ENCODE peak calls at places on chromosomes 5 and 9, in ten cellular contexts. One of them, this sample, is unnamed.
A peak's percentile ranks its signal among the peaks of the same experiment; 100 is the strongest.

GRCh38 chr5:147442134-147442726 is 67.6 kb downstream of the DPYSL3 start:
- DNase-seq in IMR-90: no peak
- DNase-seq in ovary: no peak
- DNase-seq in tibial nerve: no peak
- DNase-seq in HCT116: no peak
- DNase-seq in gastrocnemius medialis: no peak
- DNase-seq in H1: no peak
- DNase-seq in transverse colon: no peak
- DNase-seq in K562: no peak
- DNase-seq in suprapubic skin: no peak
- DNase-seq in this sample: no peak

GRCh38 chr9:134214766-134215394 is 50.5 kb upstream of the RNU6ATAC start:
- DNase-seq in IMR-90: no peak
- DNase-seq in ovary: peak; percentile 34
- DNase-seq in tibial nerve: no peak
- DNase-seq in HCT116: no peak
- DNase-seq in gastrocnemius medialis: peak; percentile 1
- DNase-seq in H1: no peak
- DNase-seq in transverse colon: no peak
- DNase-seq in K562: no peak
- DNase-seq in suprapubic skin: peak; percentile 57
- DNase-seq in this sample: no peak

GRCh38 chr5:15495026-15495425 is 5.0 kb upstream of the FBXL7 start:
- DNase-seq in IMR-90: no peak
- DNase-seq in ovary: no peak
- DNase-seq in tibial nerve: no peak
- DNase-seq in HCT116: no peak
- DNase-seq in gastrocnemius medialis: no peak
- DNase-seq in H1: no peak
- DNase-seq in transverse colon: no peak
- DNase-seq in K562: no peak
- DNase-seq in suprapubic skin: no peak
- DNase-seq in this sample: no peak

GRCh38 chr5:67619235-67619634 is 422.6 kb upstream of the CD180 start:
- DNase-seq in IMR-90: no peak
- DNase-seq in ovary: no peak
- DNase-seq in tibial nerve: no peak
- DNase-seq in HCT116: no peak
- DNase-seq in gastrocnemius medialis: no peak
- DNase-seq in H1: no peak
- DNase-seq in transverse colon: no peak
- DNase-seq in K562: no peak
- DNase-seq in suprapubic skin: no peak
- DNase-seq in this sample: no peak

GRCh38 chr9:94289691-94290090 is 30.6 kb downstream of the ZNF169 start:
- DNase-seq in IMR-90: peak; percentile 53
- DNase-seq in ovary: no peak
- DNase-seq in tibial nerve: no peak
- DNase-seq in HCT116: no peak
- DNase-seq in gastrocnemius medialis: no peak
- DNase-seq in H1: no peak
- DNase-seq in transverse colon: no peak
- DNase-seq in K562: no peak
- DNase-seq in suprapubic skin: no peak
- DNase-seq in this sample: no peak

GRCh38 chr9:97419315-97419867 is 7.5 kb downstream of the TDRD7 start:
- DNase-seq in IMR-90: peak; percentile 71
- DNase-seq in ovary: no peak
- DNase-seq in tibial nerve: no peak
- DNase-seq in HCT116: no peak
- DNase-seq in gastrocnemius medialis: no peak
- DNase-seq in H1: no peak
- DNase-seq in transverse colon: no peak
- DNase-seq in K562: no peak
- DNase-seq in suprapubic skin: no peak
- DNase-seq in this sample: no peak

GRCh38 chr5:135239461-135240282 is 159.4 kb downstream of the MACROH2A1 start:
- DNase-seq in IMR-90: peak; percentile 85
- DNase-seq in ovary: peak; percentile 11
- DNase-seq in tibial nerve: no peak
- DNase-seq in HCT116: no peak
- DNase-seq in gastrocnemius medialis: no peak
- DNase-seq in H1: no peak
- DNase-seq in transverse colon: no peak
- DNase-seq in K562: no peak
- DNase-seq in suprapubic skin: peak; percentile 46
- DNase-seq in this sample: no peak

GRCh38 chr5:60779431-60779830 is 64.6 kb downstream of the ELOVL7 start:
- DNase-seq in IMR-90: no peak
- DNase-seq in ovary: no peak
- DNase-seq in tibial nerve: no peak
- DNase-seq in HCT116: peak; percentile 6
- DNase-seq in gastrocnemius medialis: no peak
- DNase-seq in H1: peak; percentile 59
- DNase-seq in transverse colon: no peak
- DNase-seq in K562: no peak
- DNase-seq in suprapubic skin: no peak
- DNase-seq in this sample: no peak

GRCh38 chr5:151678713-151679112 is 8.0 kb downstream of the SPARC start:
- DNase-seq in IMR-90: peak; percentile 4
- DNase-seq in ovary: no peak
- DNase-seq in tibial nerve: no peak
- DNase-seq in HCT116: no peak
- DNase-seq in gastrocnemius medialis: no peak
- DNase-seq in H1: no peak
- DNase-seq in transverse colon: no peak
- DNase-seq in K562: no peak
- DNase-seq in suprapubic skin: no peak
- DNase-seq in this sample: no peak

GRCh38 chr5:151679421-151680155 is 7.1 kb downstream of the SPARC start:
- DNase-seq in IMR-90: no peak
- DNase-seq in ovary: no peak
- DNase-seq in tibial nerve: no peak
- DNase-seq in HCT116: no peak
- DNase-seq in gastrocnemius medialis: no peak
- DNase-seq in H1: no peak
- DNase-seq in transverse colon: no peak
- DNase-seq in K562: no peak
- DNase-seq in suprapubic skin: no peak
- DNase-seq in this sample: no peak

GRCh38 chr5:151682240-151682639 is 4.5 kb downstream of the SPARC start:
- DNase-seq in IMR-90: no peak
- DNase-seq in ovary: no peak
- DNase-seq in tibial nerve: no peak
- DNase-seq in HCT116: no peak
- DNase-seq in gastrocnemius medialis: no peak
- DNase-seq in H1: no peak
- DNase-seq in transverse colon: no peak
- DNase-seq in K562: no peak
- DNase-seq in suprapubic skin: no peak
- DNase-seq in this sample: no peak

GRCh38 chr5:151682751-151683331 is 3.9 kb downstream of the SPARC start:
- DNase-seq in IMR-90: peak; percentile 43
- DNase-seq in ovary: peak; percentile 60
- DNase-seq in tibial nerve: no peak
- DNase-seq in HCT116: no peak
- DNase-seq in gastrocnemius medialis: no peak
- DNase-seq in H1: no peak
- DNase-seq in transverse colon: no peak
- DNase-seq in K562: no peak
- DNase-seq in suprapubic skin: no peak
- DNase-seq in this sample: no peak

DNA sequence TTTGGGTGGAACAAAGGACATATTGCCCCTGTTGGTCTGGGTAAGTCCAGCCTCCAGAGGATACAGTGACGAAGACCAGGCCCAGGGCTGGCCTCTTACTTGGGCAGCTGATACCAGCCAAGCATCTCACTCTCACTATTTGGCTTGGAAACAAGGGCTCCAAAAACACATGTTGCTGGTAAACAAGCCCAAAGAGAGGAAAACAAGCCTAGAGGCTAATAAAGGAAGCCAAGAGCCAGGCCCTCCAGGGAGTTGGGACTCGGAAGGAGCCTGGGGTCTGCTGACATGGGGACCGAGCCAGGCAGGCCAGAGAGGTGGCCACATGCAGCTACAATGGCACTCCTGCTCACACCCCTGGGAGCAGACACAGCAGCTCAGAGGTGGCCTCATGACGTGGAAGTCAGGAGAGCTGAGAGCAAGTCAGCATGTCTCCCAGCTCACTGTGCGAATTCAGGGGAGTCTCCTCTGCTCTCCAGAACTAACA is 5.7 kb downstream of the SPARC start:
- DNase-seq in IMR-90: peak; percentile 5
- DNase-seq in ovary: no peak
- DNase-seq in tibial nerve: no peak
- DNase-seq in HCT116: no peak
- DNase-seq in gastrocnemius medialis: no peak
- DNase-seq in H1: no peak
- DNase-seq in transverse colon: no peak
- DNase-seq in K562: no peak
- DNase-seq in suprapubic skin: no peak
- DNase-seq in this sample: no peak
- H3K4me1 ChIP-seq in IMR-90: peaks cover 53% of the 10 kb centered on the region
- H3K4me1 ChIP-seq in ovary: peaks cover 55% of the 10 kb centered on the region
- H3K4me1 ChIP-seq in tibial nerve: peaks cover 72% of the 10 kb centered on the region
- H3K4me1 ChIP-seq in HCT116: peaks cover 6% of the 10 kb centered on the region
- H3K4me1 ChIP-seq in gastrocnemius medialis: peaks cover 54% of the 10 kb centered on the region
- H3K4me1 ChIP-seq in H1: peaks cover 20% of the 10 kb centered on the region
- H3K4me1 ChIP-seq in transverse colon: peaks cover 9% of the 10 kb centered on the region
- H3K4me1 ChIP-seq in K562: no peaks in the 10 kb centered on the region
- H3K4me1 ChIP-seq in suprapubic skin: peaks cover 78% of the 10 kb centered on the region
- H3K4me1 ChIP-seq in this sample: peaks cover 1% of the 10 kb centered on the region

GRCh38 chr9:36471359-36471758 is 71.3 kb upstream of the RNF38 start:
- DNase-seq in IMR-90: no peak
- DNase-seq in ovary: no peak
- DNase-seq in tibial nerve: no peak
- DNase-seq in HCT116: no peak
- DNase-seq in gastrocnemius medialis: no peak
- DNase-seq in H1: no peak
- DNase-seq in transverse colon: no peak
- DNase-seq in K562: no peak
- DNase-seq in suprapubic skin: no peak
- DNase-seq in this sample: no peak

GRCh38 chr9:36470891-36471290 is 70.8 kb upstream of the RNF38 start:
- DNase-seq in IMR-90: peak; percentile 71
- DNase-seq in ovary: peak; percentile 41
- DNase-seq in tibial nerve: peak; percentile 50
- DNase-seq in HCT116: no peak
- DNase-seq in gastrocnemius medialis: peak; percentile 11
- DNase-seq in H1: no peak
- DNase-seq in transverse colon: peak; percentile 70
- DNase-seq in K562: peak; percentile 5
- DNase-seq in suprapubic skin: no peak
- DNase-seq in this sample: peak; percentile 37
- H3K4me3 ChIP-seq in IMR-90: peak overlapping the region; percentile 35
- H3K4me3 ChIP-seq in ovary: peak overlapping the region; percentile 29
- H3K4me3 ChIP-seq in tibial nerve: peak overlapping the region; percentile 29
- H3K4me3 ChIP-seq in HCT116: no peak overlapping the region
- H3K4me3 ChIP-seq in gastrocnemius medialis: peak overlapping the region; percentile 21
- H3K4me3 ChIP-seq in H1: no peak overlapping the region
- H3K4me3 ChIP-seq in transverse colon: peak overlapping the region; percentile 23
- H3K4me3 ChIP-seq in K562: no peak overlapping the region
- H3K4me3 ChIP-seq in suprapubic skin: peak overlapping the region; percentile 35
- H3K4me3 ChIP-seq in this sample: peak overlapping the region; percentile 1

GRCh38 chr5:154603978-154604679 is 126.1 kb upstream of the HAND1 start:
- DNase-seq in IMR-90: peak; percentile 16
- DNase-seq in ovary: no peak
- DNase-seq in tibial nerve: no peak
- DNase-seq in HCT116: no peak
- DNase-seq in gastrocnemius medialis: no peak
- DNase-seq in H1: no peak
- DNase-seq in transverse colon: peak; percentile 14
- DNase-seq in K562: no peak
- DNase-seq in suprapubic skin: no peak
- DNase-seq in this sample: no peak

GRCh38 chr5:154608531-154609011 is 130.5 kb upstream of the HAND1 start:
- DNase-seq in IMR-90: no peak
- DNase-seq in ovary: no peak
- DNase-seq in tibial nerve: no peak
- DNase-seq in HCT116: no peak
- DNase-seq in gastrocnemius medialis: no peak
- DNase-seq in H1: no peak
- DNase-seq in transverse colon: no peak
- DNase-seq in K562: no peak
- DNase-seq in suprapubic skin: no peak
- DNase-seq in this sample: no peak

GRCh38 chr5:154607746-154608145 is 129.7 kb upstream of the HAND1 start:
- DNase-seq in IMR-90: no peak
- DNase-seq in ovary: no peak
- DNase-seq in tibial nerve: no peak
- DNase-seq in HCT116: no peak
- DNase-seq in gastrocnemius medialis: no peak
- DNase-seq in H1: no peak
- DNase-seq in transverse colon: no peak
- DNase-seq in K562: no peak
- DNase-seq in suprapubic skin: no peak
- DNase-seq in this sample: no peak

GRCh38 chr5:154606246-154606645 is 128.2 kb upstream of the HAND1 start:
- DNase-seq in IMR-90: no peak
- DNase-seq in ovary: no peak
- DNase-seq in tibial nerve: no peak
- DNase-seq in HCT116: no peak
- DNase-seq in gastrocnemius medialis: no peak
- DNase-seq in H1: no peak
- DNase-seq in transverse colon: no peak
- DNase-seq in K562: no peak
- DNase-seq in suprapubic skin: no peak
- DNase-seq in this sample: no peak

DNA sequence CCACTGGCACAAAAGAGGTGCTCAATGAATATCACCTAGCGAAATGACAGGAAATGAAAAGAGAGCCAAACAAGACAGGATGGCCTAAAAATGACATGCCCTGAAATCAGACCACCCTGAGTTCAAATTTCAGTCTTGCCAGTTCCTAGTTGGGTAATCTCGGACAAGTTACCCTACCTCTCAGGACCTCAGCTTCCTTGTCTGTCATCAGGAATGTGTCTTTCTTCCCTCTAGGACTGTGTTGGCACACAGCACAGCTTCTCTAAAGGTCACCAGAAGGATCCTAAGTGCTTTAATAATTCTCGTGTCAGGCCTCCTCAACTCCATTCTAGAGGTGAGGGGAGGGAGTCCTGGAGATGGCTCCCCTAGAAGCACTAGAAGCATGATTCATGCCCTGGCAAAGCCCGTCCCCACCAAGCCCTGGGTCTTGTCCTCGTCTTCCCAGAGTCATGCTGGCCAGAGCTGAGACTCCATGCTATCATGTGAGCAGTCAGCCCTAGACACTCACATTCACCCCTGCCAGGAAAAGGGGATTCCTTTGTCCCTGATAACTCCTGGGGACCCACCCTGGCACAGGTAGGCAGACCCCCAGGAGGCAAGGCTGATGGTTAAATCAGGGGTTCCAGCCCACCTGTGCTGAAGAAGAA is 128.8 kb upstream of the HAND1 start:
- DNase-seq in IMR-90: no peak
- DNase-seq in ovary: no peak
- DNase-seq in tibial nerve: no peak
- DNase-seq in HCT116: no peak
- DNase-seq in gastrocnemius medialis: no peak
- DNase-seq in H1: no peak
- DNase-seq in transverse colon: no peak
- DNase-seq in K562: no peak
- DNase-seq in suprapubic skin: no peak
- DNase-seq in this sample: no peak
- TF ChIP-seq POLR2A in IMR-90: no peak
- TF ChIP-seq POLR2A in ovary: no peak
- TF ChIP-seq POLR2A in tibial nerve: no peak
- TF ChIP-seq POLR2A in HCT116: no peak
- TF ChIP-seq POLR2A in gastrocnemius medialis: no peak
- TF ChIP-seq POLR2A in H1: no peak
- TF ChIP-seq POLR2A in transverse colon: no peak
- TF ChIP-seq POLR2A in K562: no peak
- TF ChIP-seq POLR2A in suprapubic skin: no peak
- TF ChIP-seq POLR2A in this sample: no peak

DNA sequence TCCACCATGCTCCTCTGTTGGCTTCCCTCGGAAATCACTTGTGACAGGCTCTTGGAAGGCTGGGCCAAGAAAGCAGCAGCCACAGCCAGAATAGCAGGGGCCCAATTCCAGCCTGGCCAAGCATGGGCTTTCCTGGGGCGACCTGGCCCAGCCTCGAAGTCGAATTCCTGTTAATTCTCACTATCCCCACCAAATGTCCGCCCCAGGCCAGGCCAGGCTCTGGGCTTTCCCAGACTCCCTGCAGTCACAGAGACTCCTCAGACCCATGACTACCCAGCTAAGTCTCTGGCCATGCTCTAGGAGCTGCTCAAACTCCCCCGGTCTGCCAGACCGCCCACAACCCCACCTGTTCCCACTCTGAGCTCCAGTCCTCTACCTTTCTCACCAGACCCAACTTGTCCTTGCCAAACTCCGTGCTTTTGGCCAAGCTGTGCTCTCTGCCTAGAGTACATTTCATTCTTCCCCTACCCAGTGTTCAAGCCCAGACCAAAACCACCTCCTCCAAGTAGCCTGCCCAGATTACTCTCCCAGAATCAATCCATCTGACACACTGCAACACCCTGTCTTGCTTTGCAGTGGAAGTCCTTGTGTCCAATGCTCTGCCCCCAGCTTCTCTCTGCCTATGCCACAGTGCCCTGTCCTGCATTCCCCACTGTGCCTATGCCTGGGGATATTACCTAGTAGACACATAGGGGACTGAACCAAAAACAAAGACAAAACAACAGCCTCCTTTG is 26.2 kb downstream of the SHB start:
- DNase-seq in IMR-90: no peak
- DNase-seq in ovary: no peak
- DNase-seq in tibial nerve: no peak
- DNase-seq in HCT116: no peak
- DNase-seq in gastrocnemius medialis: no peak
- DNase-seq in H1: no peak
- DNase-seq in transverse colon: no peak
- DNase-seq in K562: no peak
- DNase-seq in suprapubic skin: no peak
- DNase-seq in this sample: no peak
- H3K4me1 ChIP-seq in IMR-90: peaks cover 43% of the 10 kb centered on the region
- H3K4me1 ChIP-seq in ovary: peaks cover 6% of the 10 kb centered on the region
- H3K4me1 ChIP-seq in tibial nerve: peaks cover 7% of the 10 kb centered on the region
- H3K4me1 ChIP-seq in HCT116: peaks cover 56% of the 10 kb centered on the region
- H3K4me1 ChIP-seq in gastrocnemius medialis: peaks cover 31% of the 10 kb centered on the region
- H3K4me1 ChIP-seq in H1: peaks cover 17% of the 10 kb centered on the region
- H3K4me1 ChIP-seq in transverse colon: peaks cover 18% of the 10 kb centered on the region
- H3K4me1 ChIP-seq in K562: peaks cover 58% of the 10 kb centered on the region
- H3K4me1 ChIP-seq in suprapubic skin: peaks cover 88% of the 10 kb centered on the region
- H3K4me1 ChIP-seq in this sample: peaks cover 42% of the 10 kb centered on the region